ENCODE peak calls at places on chromosomes 4 and X, in five cellular contexts. X, Q, O, P and G are unnamed samples.
A peak's percentile ranks its signal among the peaks of the same experiment; 100 is the strongest.

GRCh38 chr4:90660672-90661071 is 533.5 kb downstream of the CCSER1 start:
- DNase-seq in O (no peak), Q (no peak), X (no peak), P (no peak), G (no peak)

GRCh38 chrX:130658310-130658709 is 244.7 kb downstream of the ENOX2 start:
- DNase-seq in X (no peak), O (no peak), Q (no peak), P (no peak), G (no peak)

GRCh38 chr4:3409571-3410091 is 32.1 kb upstream of the HGFAC start:
- DNase-seq in X (no peak), O (no peak), P (peak; percentile 45), Q (no peak), G (peak; percentile 37)

GRCh38 chr4:23774932-23775331 is 114.9 kb downstream of the PPARGC1A start:
- DNase-seq in X (no peak), O (no peak), P (no peak), Q (no peak), G (no peak)

GRCh38 chr4:87068591-87069021 is 133.8 kb downstream of the AFF1 start:
- DNase-seq in P (no peak), Q (no peak), X (no peak), O (no peak), G (no peak)

GRCh38 chr4:2241003-2241402 is 918 bp downstream of the HAUS3 start:
- DNase-seq in P (no peak), O (no peak), X (no peak), Q (no peak), G (no peak)

GRCh38 chr4:140875751-140876389 is 119.7 kb upstream of the TBC1D9 start:
- DNase-seq in O (no peak), Q (no peak), P (no peak), X (no peak), G (no peak)

GRCh38 chr4:172652369-172652768 is 516.2 kb upstream of the GALNT7 start:
- DNase-seq in P (no peak), O (no peak), Q (no peak), X (no peak), G (no peak)

GRCh38 chr4:7812191-7812860 is 127.3 kb downstream of the AFAP1 start:
- DNase-seq in X (no peak), O (no peak), Q (no peak), P (no peak), G (no peak)

GRCh38 chr4:7812921-7813320 is 126.7 kb downstream of the AFAP1 start:
- DNase-seq in X (no peak), Q (no peak), O (no peak), P (no peak), G (no peak)

GRCh38 chr4:7810792-7811535 is 128.7 kb downstream of the AFAP1 start:
- DNase-seq in O (no peak), Q (no peak), X (no peak), P (no peak), G (no peak)

GRCh38 chr4:7813674-7814073 is 126.0 kb downstream of the AFAP1 start:
- DNase-seq in P (no peak), O (peak; percentile 68), Q (no peak), X (no peak), G (no peak)

GRCh38 chr4:7811536-7812190 is 128.0 kb downstream of the AFAP1 start:
- DNase-seq in Q (peak; percentile 53), X (no peak), P (no peak), O (no peak), G (no peak)
- H3K4me1 ChIP-seq in Q (peaks cover 35% of the 10 kb centered on the region), X (no peaks in the 10 kb centered on the region), P (peaks cover 22% of the 10 kb centered on the region), O (peaks cover 83% of the 10 kb centered on the region), G (peaks cover 31% of the 10 kb centered on the region)

DNA sequence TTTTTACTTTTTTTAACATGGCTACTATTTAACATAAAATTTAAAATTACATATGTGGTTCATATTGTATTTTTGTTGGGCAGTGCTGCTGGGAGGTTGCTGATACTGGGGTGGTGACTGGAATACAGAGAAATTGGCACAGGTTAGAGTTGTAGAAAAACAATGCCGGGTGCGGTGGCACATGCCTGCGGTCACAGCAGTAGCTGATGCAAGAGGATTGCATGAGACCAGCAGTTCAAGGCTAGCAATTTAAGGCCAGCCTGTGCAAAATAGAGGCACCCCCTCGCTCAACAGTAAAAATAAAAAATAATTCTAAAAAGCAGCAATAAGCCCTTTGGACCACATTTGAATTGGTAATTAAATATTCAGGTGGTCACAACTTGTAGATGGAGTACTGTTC is 11.8 kb upstream of the CPE start:
- DNase-seq in P (no peak), Q (no peak), O (no peak), X (no peak), G (no peak)
- H3K4me1 ChIP-seq in P (no peaks in the 10 kb centered on the region), Q (no peaks in the 10 kb centered on the region), O (no peaks in the 10 kb centered on the region), X (no peaks in the 10 kb centered on the region), G (peaks cover 11% of the 10 kb centered on the region)

GRCh38 chr4:109436504-109436903 is 2.9 kb downstream of the SEC24B start:
- DNase-seq in P (no peak), X (no peak), Q (no peak), O (no peak), G (no peak)

GRCh38 chr4:109444182-109444844 is 10.7 kb downstream of the SEC24B start:
- DNase-seq in Q (no peak), X (no peak), O (no peak), P (no peak), G (no peak)

GRCh38 chr4:109435635-109436034 is 2.0 kb downstream of the SEC24B start:
- DNase-seq in O (no peak), P (no peak), Q (no peak), X (no peak), G (no peak)

GRCh38 chr4:109441858-109442480 is 8.4 kb downstream of the SEC24B start:
- DNase-seq in Q (no peak), X (no peak), P (no peak), O (no peak), G (no peak)

DNA sequence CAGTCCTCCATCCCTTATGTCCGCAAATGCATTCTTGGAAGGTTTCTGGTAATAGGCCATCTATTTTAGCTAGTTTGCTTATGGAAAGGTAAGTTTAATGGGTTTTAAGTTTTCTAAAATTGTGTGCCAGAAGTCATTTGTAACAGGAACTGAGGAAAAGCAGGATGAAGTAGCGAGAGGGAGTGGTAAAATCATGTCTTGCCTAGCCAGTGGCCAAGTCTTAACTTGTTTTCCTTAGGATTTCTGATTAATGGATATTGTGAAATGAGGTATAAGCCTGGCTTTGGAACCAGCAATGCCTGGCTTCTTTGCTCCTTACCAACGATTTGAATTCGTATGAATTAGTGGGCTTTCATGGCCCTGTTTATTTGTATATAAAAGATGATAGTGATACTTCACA is 7.3 kb downstream of the SEC24B start:
- DNase-seq in O (no peak), X (no peak), P (no peak), Q (no peak), G (no peak)
- H3K4me1 ChIP-seq in O (peaks cover 37% of the 10 kb centered on the region), X (peaks cover 24% of the 10 kb centered on the region), P (peaks cover 90% of the 10 kb centered on the region), Q (peaks cover 64% of the 10 kb centered on the region), G (peaks cover 53% of the 10 kb centered on the region)

GRCh38 chr4:168589154-168589553 is 92.3 kb downstream of the PALLD start:
- DNase-seq in P (no peak), O (peak; percentile 74), X (no peak), Q (no peak), G (peak; percentile 90)
- H3K4me1 ChIP-seq in P (peaks cover 28% of the 10 kb centered on the region), O (peaks cover 76% of the 10 kb centered on the region), X (no peaks in the 10 kb centered on the region), Q (peaks cover 5% of the 10 kb centered on the region), G (peaks cover 71% of the 10 kb centered on the region)

DNA sequence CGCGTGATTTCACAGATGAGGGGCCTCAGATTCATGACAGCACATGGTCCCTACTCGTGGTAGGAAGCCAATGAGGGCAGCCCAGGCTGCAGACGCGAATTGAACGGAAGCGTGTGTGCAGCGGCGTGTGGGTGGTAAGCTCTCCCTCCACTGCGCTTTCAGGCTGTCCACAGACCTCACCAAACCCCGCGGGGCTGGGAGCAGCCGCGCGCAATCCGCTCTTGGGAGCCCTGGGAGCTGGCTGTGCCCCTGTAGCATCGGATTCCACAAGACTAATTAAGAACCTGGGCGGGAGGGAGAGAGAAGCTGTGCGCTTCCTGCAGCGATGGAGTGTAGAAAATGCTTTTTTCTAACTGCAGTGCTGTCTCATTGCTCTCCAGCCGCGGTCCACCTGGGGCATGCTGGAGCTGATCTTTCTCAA is 134.9 kb downstream of the STOX2 start:
- DNase-seq in X (no peak), O (no peak), Q (no peak), P (peak; percentile 60), G (no peak)
- H3K4me1 ChIP-seq in X (no peaks in the 10 kb centered on the region), O (no peaks in the 10 kb centered on the region), Q (no peaks in the 10 kb centered on the region), P (no peaks in the 10 kb centered on the region), G (no peaks in the 10 kb centered on the region)

GRCh38 chr4:106366026-106366425 is 2.6 kb downstream of the GIMD1 start:
- DNase-seq in P (no peak), O (no peak), Q (no peak), X (no peak), G (no peak)

GRCh38 chr4:106365613-106366012 is 3.0 kb downstream of the GIMD1 start:
- DNase-seq in X (no peak), Q (no peak), P (no peak), O (peak; percentile 43), G (no peak)

GRCh38 chr4:106369456-106370060 is 980 bp upstream of the GIMD1 start:
- DNase-seq in X (no peak), Q (no peak), P (no peak), O (peak; percentile 74), G (no peak)

GRCh38 chr4:106368678-106369077 is at the start of gene GIMD1:
- DNase-seq in O (no peak), X (no peak), Q (no peak), P (no peak), G (no peak)

GRCh38 chr4:106367072-106367471 is 1.5 kb downstream of the GIMD1 start:
- DNase-seq in Q (no peak), X (no peak), P (no peak), O (no peak), G (no peak)
- H3K4me1 ChIP-seq in Q (no peaks in the 10 kb centered on the region), X (no peaks in the 10 kb centered on the region), P (peaks cover 18% of the 10 kb centered on the region), O (peaks cover 15% of the 10 kb centered on the region), G (peaks cover 7% of the 10 kb centered on the region)